ENCODE peak calls at places on chromosome 3, in eight cellular contexts. H is OCI-LY7, M is hepatocyte, P is GM23338, G is PC-3, U is GM23248, I is MM.1S, Q is HCT116. D is an unnamed sample.
A peak's percentile ranks its signal among the peaks of the same experiment; 100 is the strongest.

GRCh38 chr3:5275529-5275928 is 88.0 kb downstream of the EDEM1 start:
- DNase-seq in I (no peak), U (peak; percentile 56), P (no peak), H (no peak), G (peak; percentile 15), Q (no peak), M (no peak), D (no peak)

GRCh38 chr3:135762188-135762853 is 203.2 kb upstream of the PPP2R3A start:
- DNase-seq in P (peak; percentile 46), M (peak; percentile 11), I (no peak), Q (no peak), G (no peak), U (no peak), H (no peak), D (peak; percentile 33)

GRCh38 chr3:122977645-122978466 is 49.7 kb downstream of the SEMA5B start:
- DNase-seq in P (peak; percentile 76), G (peak; percentile 61), I (no peak), Q (no peak), H (no peak), M (peak; percentile 80), U (peak; percentile 40), D (peak; percentile 85)

GRCh38 chr3:120753831-120754230 is 11.3 kb downstream of the GTF2E1 start:
- DNase-seq in P (no peak), G (no peak), H (no peak), I (no peak), U (peak; percentile 36), Q (no peak), M (no peak), D (no peak)

GRCh38 chr3:113773381-113773780 is 26.5 kb downstream of the ATP6V1A start:
- DNase-seq in G (peak; percentile 18), M (no peak), U (peak; percentile 84), P (no peak), H (no peak), Q (no peak), I (no peak), D (no peak)

GRCh38 chr3:60610441-60611112 is 640.7 kb downstream of the FHIT start:
- DNase-seq in M (peak; percentile 69), U (peak; percentile 98), I (no peak), G (no peak), P (no peak), H (no peak), Q (no peak), D (no peak)

GRCh38 chr3:111598552-111598951 is 3.4 kb upstream of the ZBED2 start:
- DNase-seq in H (no peak), G (no peak), I (no peak), U (no peak), M (no peak), P (no peak), Q (no peak), D (no peak)

GRCh38 chr3:122577409-122578028 is at the start of gene PARP15:
- DNase-seq in Q (no peak), G (no peak), M (no peak), U (peak; percentile 40), H (peak; percentile 58), P (peak; percentile 77), I (no peak), D (peak; percentile 32)

GRCh38 chr3:109563149-109563548 is 225.8 kb upstream of the DPPA4 start:
- DNase-seq in G (no peak), Q (no peak), I (no peak), H (no peak), M (no peak), P (peak; percentile 4), U (no peak), D (no peak)

GRCh38 chr3:65871305-65872141 is 167.2 kb downstream of the MAGI1 start:
- DNase-seq in U (no peak), H (no peak), M (peak; percentile 68), Q (no peak), I (no peak), G (no peak), P (no peak), D (peak; percentile 20)

GRCh38 chr3:127955680-127956079 is 40.6 kb downstream of the KBTBD12 start:
- DNase-seq in I (no peak), P (no peak), U (no peak), M (no peak), G (no peak), Q (no peak), H (no peak), D (no peak)

GRCh38 chr3:188184160-188184559 is 30.2 kb downstream of the LPP start:
- DNase-seq in U (no peak), I (no peak), P (peak; percentile 20), H (no peak), Q (no peak), M (no peak), G (no peak), D (no peak)

GRCh38 chr3:188187055-188187454 is 33.1 kb downstream of the LPP start:
- DNase-seq in H (peak; percentile 37), I (no peak), U (no peak), Q (no peak), G (peak; percentile 71), P (no peak), M (no peak), D (no peak)

GRCh38 chr3:188184649-188185048 is 30.7 kb downstream of the LPP start:
- DNase-seq in M (no peak), H (no peak), Q (no peak), I (no peak), G (no peak), U (no peak), P (peak; percentile 20), D (no peak)

GRCh38 chr3:188183452-188183851 is 29.5 kb downstream of the LPP start:
- DNase-seq in H (no peak), P (no peak), U (no peak), Q (no peak), M (no peak), I (no peak), G (no peak), D (no peak)

DNA sequence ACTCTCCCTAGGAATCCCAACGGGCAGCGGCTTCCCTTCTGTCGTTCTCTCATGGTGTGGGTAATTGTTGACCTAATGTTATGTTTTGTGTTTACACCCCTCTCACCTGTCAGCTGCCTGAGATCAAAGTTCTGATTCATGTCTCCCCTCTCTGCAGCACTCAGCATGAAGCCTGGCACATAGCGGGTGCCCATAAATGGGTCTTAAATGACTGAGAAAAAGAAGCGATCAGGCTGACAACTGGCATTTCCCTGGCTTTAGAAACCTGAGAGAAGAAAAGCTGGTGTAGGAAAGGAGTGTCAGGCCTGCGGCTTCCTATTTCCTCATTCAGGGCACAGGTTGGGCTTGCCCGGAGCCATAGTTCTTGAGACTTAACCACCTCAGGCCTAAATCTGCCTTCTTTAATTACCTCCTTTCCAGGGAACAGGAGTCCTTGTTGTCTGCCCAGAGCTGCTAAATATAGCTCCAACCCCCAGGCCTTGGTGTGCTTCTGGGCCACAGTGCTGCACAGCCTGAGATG is 31.8 kb downstream of the LPP start:
- DNase-seq in I (no peak), P (no peak), M (no peak), H (no peak), G (no peak), Q (no peak), U (no peak), D (peak; percentile 59)
- H3K4me3 ChIP-seq in I (no peak overlapping the region), P (no peak overlapping the region), M (no peak overlapping the region), H (no peak overlapping the region), G (no peak overlapping the region), Q (no peak overlapping the region), U (no peak overlapping the region), D (no peak overlapping the region)

DNA sequence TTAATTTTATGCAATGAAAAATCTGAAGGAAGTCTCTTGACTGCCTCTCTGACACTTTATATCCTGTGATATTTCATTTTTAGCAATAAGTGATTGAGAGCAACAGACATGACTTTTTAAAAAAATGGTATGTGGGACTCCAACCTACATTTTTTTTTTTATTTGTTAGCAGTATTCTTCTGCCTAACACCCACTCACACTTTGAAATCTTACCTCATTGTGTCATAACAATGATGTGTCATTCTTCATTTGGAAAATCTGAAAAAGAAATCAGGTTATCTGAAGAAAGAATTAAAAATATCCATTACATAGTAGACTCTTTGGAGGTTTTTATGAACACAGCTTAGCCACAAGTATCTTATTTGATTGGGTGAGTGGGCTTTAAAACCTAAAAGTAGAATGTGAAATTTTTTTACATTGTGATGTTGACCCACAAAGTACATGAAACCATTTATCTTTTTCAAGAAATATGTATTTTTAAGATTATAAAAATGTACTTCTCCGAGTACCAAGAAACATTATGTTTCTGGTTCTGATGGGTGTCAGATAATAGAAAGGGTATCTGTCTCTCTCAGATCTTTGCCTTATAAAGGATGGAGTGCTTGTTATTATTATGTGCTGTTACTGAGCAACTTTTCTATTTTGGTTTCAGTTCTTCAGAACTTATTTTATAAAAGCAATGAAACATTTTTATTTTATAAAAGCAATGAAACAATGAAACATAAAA is 541.1 kb upstream of the KCNMB2 start:
- DNase-seq in H (no peak), I (no peak), P (no peak), Q (no peak), M (no peak), U (peak; percentile 45), G (no peak), D (no peak)
- TF ChIP-seq EZH2phosphoT487 in H (no peak), I (no peak), P (no peak), Q (no peak), M (no peak), U (no peak), G (no peak), D (no peak)

GRCh38 chr3:129688310-129688895 is 81.9 kb upstream of the PLXND1 start:
- DNase-seq in H (no peak), U (peak; percentile 87), P (peak; percentile 88), I (no peak), G (no peak), M (peak; percentile 88), Q (no peak), D (peak; percentile 96)
- H3K4me3 ChIP-seq in H (no peak overlapping the region), U (peak overlapping the region; percentile 75), P (peak overlapping the region; percentile 26), I (no peak overlapping the region), G (no peak overlapping the region), M (peak overlapping the region; percentile 24), Q (no peak overlapping the region), D (peak overlapping the region; percentile 51)

GRCh38 chr3:159266779-159267178 is 464.9 kb downstream of the MFSD1 start:
- DNase-seq in G (peak; percentile 82), H (peak; percentile 20), M (peak; percentile 58), Q (peak; percentile 26), I (peak; percentile 46), P (peak; percentile 90), U (peak; percentile 35), D (peak; percentile 84)

GRCh38 chr3:159260049-159260662 is 458.3 kb downstream of the MFSD1 start:
- DNase-seq in U (peak; percentile 88), M (peak; percentile 82), I (peak; percentile 76), G (peak; percentile 81), P (peak; percentile 80), H (peak; percentile 63), Q (peak; percentile 45), D (peak; percentile 77)

GRCh38 chr3:159265705-159266104 is 463.9 kb downstream of the MFSD1 start:
- DNase-seq in I (no peak), G (no peak), M (no peak), U (no peak), H (no peak), P (no peak), Q (no peak), D (no peak)

DNA sequence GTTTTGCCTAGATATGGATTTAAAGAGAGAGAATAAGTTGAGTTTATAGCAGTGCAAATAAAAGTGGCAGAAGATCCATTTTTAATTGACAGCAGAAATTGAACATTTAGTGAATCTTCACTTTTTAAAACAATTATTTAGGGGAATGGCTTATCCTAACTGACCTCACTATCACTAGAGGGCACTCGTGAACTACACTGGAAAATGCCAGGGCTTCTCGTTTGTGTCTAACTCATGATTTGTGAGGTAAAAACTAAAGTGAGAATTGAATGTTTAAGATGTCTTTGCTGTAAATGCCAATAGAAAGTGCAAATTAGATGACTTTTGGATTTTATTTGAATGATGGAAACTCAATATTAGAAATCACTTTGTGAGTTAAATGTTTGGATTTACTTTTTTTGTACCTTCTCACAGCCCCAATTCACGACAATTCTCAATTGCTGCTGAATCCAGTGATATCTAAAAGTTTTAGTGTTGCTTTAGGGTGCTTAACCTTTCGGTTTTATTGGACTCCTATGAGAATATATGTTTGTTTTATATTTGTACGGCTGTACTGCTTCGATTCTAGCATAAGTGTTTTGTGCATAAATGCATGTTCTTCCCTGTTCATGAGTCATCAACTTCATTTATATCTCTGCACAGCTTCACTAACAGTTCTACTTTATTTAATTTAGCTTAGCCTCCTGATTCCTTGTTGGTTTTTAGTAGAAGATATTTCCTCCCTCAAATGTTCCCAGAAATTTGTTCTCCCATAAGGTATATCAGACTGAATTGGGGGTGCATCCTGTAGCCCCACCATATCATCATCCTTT is 462.1 kb downstream of the MFSD1 start:
- DNase-seq in G (peak; percentile 72), Q (peak; percentile 31), H (peak; percentile 28), M (peak; percentile 69), P (peak; percentile 67), U (peak; percentile 73), I (peak; percentile 71), D (peak; percentile 61)
- TF ChIP-seq EZH2phosphoT487 in G (no peak), Q (no peak), H (no peak), M (no peak), P (no peak), U (no peak), I (no peak), D (no peak)

D was measured in neural progenitor cell.